ENCODE peak calls at places on chromosomes 5 and 9, in six cellular contexts. D is GOT3, L is NCI-H1105 treated with DMSO at 0.1 percent for 48 hours, M is H9, Q is DMS153, N is adrenal gland. X is an unnamed sample.

GRCh38 chr9:107216331-107216730 is 66.7 kb upstream of the RAD23B start:
- DNase-seq in L (no peak), M (no peak), Q (no peak), N (no peak), D (no peak), X (no peak)

GRCh38 chr9:21919377-21920362 is 74.5 kb downstream of the CDKN2A start:
- DNase-seq in L (peak), M (no peak), N (no peak), D (no peak), Q (no peak), X (peak)

GRCh38 chr9:87138128-87139040 is 191.1 kb upstream of the GAS1 start:
- DNase-seq in D (no peak), M (no peak), N (no peak), Q (no peak), L (no peak), X (no peak)

GRCh38 chr5:167919268-167919560 is 372.2 kb upstream of the WWC1 start:
- DNase-seq in L (no peak), Q (no peak), M (no peak), N (no peak), D (no peak), X (no peak)

GRCh38 chr5:179260324-179261070 is 84.8 kb downstream of the ADAMTS2 start:
- DNase-seq in Q (no peak), N (peak), D (no peak), M (no peak), L (no peak), X (no peak)

GRCh38 chr5:159231167-159231566 is 21.8 kb upstream of the RNF145 start:
- DNase-seq in Q (no peak), L (no peak), M (no peak), N (no peak), D (no peak), X (no peak)

GRCh38 chr5:116272281-116272941 is 187.6 kb downstream of the COMMD10 start:
- DNase-seq in N (no peak), D (no peak), M (no peak), Q (no peak), L (no peak), X (no peak)

GRCh38 chr5:117888688-117889087 is 1099.7 kb downstream of the DTWD2 start:
- DNase-seq in N (no peak), L (no peak), M (no peak), Q (no peak), D (no peak), X (no peak)

GRCh38 chr5:24791326-24791725 is 146.5 kb upstream of the CDH10 start:
- DNase-seq in M (no peak), N (no peak), L (no peak), Q (no peak), D (no peak), X (no peak)

GRCh38 chr9:92612816-92613215 is 57.1 kb downstream of the IPPK start:
- DNase-seq in D (no peak), N (no peak), M (no peak), Q (no peak), L (no peak), X (no peak)

GRCh38 chr9:126151671-126152050 is 175.0 kb upstream of the MVB12B start:
- DNase-seq in Q (peak), N (peak), D (no peak), M (peak), L (peak), X (no peak)

GRCh38 chr9:131312246-131312645 is 22.7 kb downstream of the PLPP7 start:
- DNase-seq in N (no peak), D (no peak), Q (no peak), L (no peak), M (no peak), X (no peak)

GRCh38 chr5:113110117-113110516 is 133.5 kb downstream of the DCP2 start:
- DNase-seq in M (no peak), D (no peak), L (no peak), N (no peak), Q (no peak), X (no peak)

GRCh38 chr9:135887585-135888050 is 19.7 kb downstream of the CAMSAP1 start:
- DNase-seq in L (no peak), M (peak), N (peak), D (no peak), Q (no peak), X (no peak)

GRCh38 chr5:103904651-103905050 is 342.1 kb upstream of the NUDT12 start:
- DNase-seq in L (no peak), Q (no peak), D (no peak), M (no peak), N (no peak), X (no peak)

GRCh38 chr9:111631071-111631971 is at the start of gene DNAJC25:
- DNase-seq in M (peak), Q (peak), D (peak), L (peak), N (peak), X (peak)

GRCh38 chr9:110622368-110622767 is 42.8 kb upstream of the SVEP1 start:
- DNase-seq in N (no peak), D (no peak), M (no peak), L (no peak), Q (no peak), X (no peak)

GRCh38 chr5:56476487-56476856 is 243.3 kb upstream of the ANKRD55 start:
- DNase-seq in M (no peak), N (no peak), Q (no peak), L (no peak), D (no peak), X (no peak)

GRCh38 chr5:93359296-93359957 is 221.6 kb downstream of the NR2F1-AS1 start:
- DNase-seq in D (no peak), M (no peak), Q (peak), L (no peak), N (peak), X (no peak)

GRCh38 chr9:35808433-35808832 is 3.6 kb downstream of the SPAG8 start:
- DNase-seq in D (no peak), Q (no peak), L (no peak), N (no peak), M (no peak), X (no peak)

GRCh38 chr9:134560654-134561053 is 80.9 kb upstream of the COL5A1 start:
- DNase-seq in M (no peak), N (no peak), D (no peak), Q (no peak), L (no peak), X (no peak)

X was measured in T1000.